ENCODE peak calls at places on chromosomes 1 and 21, in seven cellular contexts. P is dorsolateral prefrontal cortex; N is cardiac muscle cell; U is CD8-positive, alpha-beta memory T cell; F is coronary artery; L is small intestine; W is psoas muscle. I is an unnamed sample.

GRCh38 chr21:39556176-39556575 is 56.6 kb upstream of the B3GALT5 start:
- DNase-seq in P (no peak), N (no peak), U (no peak), F (no peak), L (no peak), W (no peak), I (peak)

GRCh38 chr1:94994805-94995204 is 67.9 kb upstream of the CNN3 start:
- DNase-seq in P (no peak), N (no peak), U (no peak), F (no peak), L (no peak), W (no peak), I (no peak)

GRCh38 chr1:32767641-32768040 is 49.5 kb downstream of the YARS1 start:
- DNase-seq in P (no peak), N (no peak), U (no peak), F (no peak), L (no peak), W (no peak), I (no peak)

GRCh38 chr1:1782399-1783221 is 4.3 kb upstream of the NADK start:
- DNase-seq in P (no peak), N (peak), U (peak), F (peak), L (peak), W (peak), I (peak)

GRCh38 chr1:150221552-150221951 is 14.4 kb downstream of the ANP32E start:
- DNase-seq in P (no peak), N (peak), U (no peak), F (no peak), L (peak), W (no peak), I (no peak)

GRCh38 chr1:87393437-87394085 is 64.9 kb downstream of the LMO4 start:
- DNase-seq in P (no peak), N (no peak), U (no peak), F (no peak), L (no peak), W (no peak), I (no peak)

GRCh38 chr1:56446531-56447098 is 132.7 kb downstream of the PLPP3 start:
- DNase-seq in P (no peak), N (peak), U (no peak), F (peak), L (no peak), W (peak), I (no peak)

GRCh38 chr1:168261390-168261789 is 19.3 kb upstream of the TBX19 start:
- DNase-seq in P (no peak), N (peak), U (no peak), F (no peak), L (no peak), W (no peak), I (no peak)

GRCh38 chr1:52460686-52461085 is 56.3 kb downstream of the PRPF38A start:
- DNase-seq in P (no peak), N (peak), U (no peak), F (no peak), L (no peak), W (no peak), I (no peak)

GRCh38 chr1:201259476-201260235 is 23.6 kb upstream of the PKP1 start:
- DNase-seq in P (no peak), N (peak), U (no peak), F (no peak), L (peak), W (no peak), I (no peak)

GRCh38 chr1:46817814-46818213 is 19.0 kb downstream of the CYP4B1 start:
- DNase-seq in P (no peak), N (no peak), U (no peak), F (no peak), L (no peak), W (no peak), I (no peak)

GRCh38 chr1:24504560-24504959 is 1.9 kb downstream of the RCAN3 start:
- DNase-seq in P (no peak), N (no peak), U (no peak), F (no peak), L (no peak), W (no peak), I (no peak)

GRCh38 chr1:24503870-24504523 is 1.4 kb downstream of the RCAN3 start:
- DNase-seq in P (no peak), N (no peak), U (no peak), F (no peak), L (no peak), W (no peak), I (no peak)

GRCh38 chr1:24507423-24507804 is 4.8 kb downstream of the RCAN3 start:
- DNase-seq in P (no peak), N (no peak), U (peak), F (no peak), L (peak), W (no peak), I (no peak)

GRCh38 chr1:24506706-24507422 is 4.2 kb downstream of the RCAN3 start:
- DNase-seq in P (no peak), N (no peak), U (no peak), F (no peak), L (peak), W (no peak), I (no peak)

GRCh38 chr1:24505816-24506215 is 3.2 kb downstream of the RCAN3 start:
- DNase-seq in P (no peak), N (no peak), U (no peak), F (no peak), L (no peak), W (no peak), I (no peak)
- H3K27ac ChIP-seq in P (no peak), N (no peak), U (no peak), F (no peak), L (no peak), W (no peak), I (peak)

DNA sequence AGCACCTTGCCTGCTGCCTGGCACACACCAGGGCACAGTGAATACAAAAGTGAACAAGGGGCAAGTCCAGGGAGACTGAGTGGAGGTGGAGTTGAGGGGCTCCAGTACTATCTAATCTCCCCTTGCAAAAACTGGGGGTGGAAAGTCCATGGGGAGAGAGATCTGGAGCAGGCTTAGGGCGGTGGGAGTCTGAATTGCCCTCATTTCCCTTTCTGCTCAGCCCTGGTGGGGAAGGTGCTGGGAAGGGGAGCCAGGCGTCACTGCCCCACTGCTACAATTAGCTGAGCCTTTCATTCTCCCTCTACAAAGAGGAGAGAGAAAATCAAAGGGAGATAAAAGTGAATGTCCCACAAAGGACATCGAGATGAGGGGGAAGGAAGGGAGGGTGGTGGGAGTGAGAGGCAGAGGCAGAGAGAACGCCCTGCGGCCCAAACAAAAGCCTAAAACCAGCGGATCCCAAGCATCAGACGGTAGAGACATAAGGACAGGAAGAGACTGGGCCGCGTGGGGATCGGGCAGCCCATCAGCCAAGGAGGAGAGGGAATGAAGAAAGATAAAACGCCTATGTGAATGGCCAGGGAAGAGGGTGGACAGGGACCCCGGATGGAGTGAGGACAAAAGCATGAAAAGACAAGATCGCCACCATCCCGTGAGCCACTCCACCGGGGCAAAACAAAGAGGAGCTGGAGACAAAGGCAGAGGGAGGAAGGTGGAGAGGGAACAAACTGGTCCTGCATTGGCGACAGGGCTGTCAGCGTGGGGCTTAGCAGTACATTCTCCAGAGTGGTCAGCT is 46.8 kb upstream of the SOX13 start:
- DNase-seq in P (no peak), N (no peak), U (no peak), F (no peak), L (no peak), W (no peak), I (no peak)
- H3K27ac ChIP-seq in P (no peak), N (no peak), U (no peak), F (no peak), L (no peak), W (no peak), I (no peak)

GRCh38 chr1:8355439-8356255 is 37.7 kb downstream of the SLC45A1 start:
- DNase-seq in P (no peak), N (no peak), U (no peak), F (no peak), L (no peak), W (no peak), I (no peak)
- H3K27ac ChIP-seq in P (peak), N (peak), U (no peak), F (no peak), L (no peak), W (no peak), I (peak)

DNA sequence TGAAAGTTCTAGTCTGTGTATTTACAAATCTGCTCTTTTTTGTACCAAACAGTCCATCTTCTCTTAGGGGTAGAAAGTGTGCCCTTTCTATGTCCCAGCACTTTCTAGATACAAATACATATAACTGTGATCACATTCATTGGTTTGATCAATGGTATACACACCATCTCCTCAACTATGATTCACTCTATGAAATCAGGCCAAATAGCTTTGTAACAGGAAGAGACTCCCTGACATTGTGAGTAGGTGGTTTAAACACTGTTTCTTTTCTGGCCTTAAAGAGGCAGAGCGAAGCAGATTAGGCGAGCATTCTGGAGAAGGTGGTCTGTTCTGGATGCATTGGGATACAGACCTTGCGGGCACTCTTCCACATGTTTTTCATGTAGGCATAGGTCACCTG is 39.3 kb upstream of the EXOSC10 start:
- DNase-seq in P (no peak), N (peak), U (no peak), F (no peak), L (no peak), W (no peak), I (no peak)
- H3K27ac ChIP-seq in P (no peak), N (no peak), U (no peak), F (no peak), L (no peak), W (no peak), I (no peak)

GRCh38 chr1:218847089-218847768 is 326.4 kb upstream of the LYPLAL1 start:
- DNase-seq in P (no peak), N (no peak), U (no peak), F (no peak), L (no peak), W (no peak), I (no peak)
- H3K27ac ChIP-seq in P (no peak), N (no peak), U (no peak), F (no peak), L (no peak), W (no peak), I (no peak)

GRCh38 chr1:5915587-5916571 is 76.3 kb downstream of the NPHP4 start:
- DNase-seq in P (no peak), N (peak), U (no peak), F (peak), L (peak), W (no peak), I (no peak)
- H3K27ac ChIP-seq in P (no peak), N (no peak), U (no peak), F (no peak), L (no peak), W (no peak), I (peak)